ENCODE peak calls at places on chromosomes 2 and 18, in five cellular contexts. H is GM12865; Y is amygdala; J is MCF 10A; P is effector memory CD4-positive, alpha-beta T cell. A is an unnamed sample.

GRCh38 chr18:5975111-5975622 is 79.8 kb upstream of the TMEM200C start:
- DNase-seq in H (peak), Y (no peak), J (no peak), P (no peak), A (no peak)

GRCh38 chr2:209974566-209974965 is 27.9 kb upstream of the RPE start:
- DNase-seq in H (no peak), Y (no peak), J (peak), P (no peak), A (no peak)

GRCh38 chr2:58336416-58336815 is 95.3 kb upstream of the FANCL start:
- DNase-seq in H (no peak), Y (no peak), J (no peak), P (no peak), A (no peak)

GRCh38 chr2:26011990-26012856 is 21.7 kb upstream of the RAB10 start:
- DNase-seq in H (no peak), Y (no peak), J (no peak), P (no peak), A (no peak)

GRCh38 chr2:200217320-200217719 is 89.2 kb upstream of the SPATS2L start:
- DNase-seq in H (peak), Y (no peak), J (no peak), P (no peak), A (no peak)

GRCh38 chr2:53460347-53460746 is 307.3 kb upstream of the CHAC2 start:
- DNase-seq in H (no peak), Y (no peak), J (peak), P (no peak), A (no peak)

GRCh38 chr2:107263596-107264090 is 377.7 kb upstream of the ST6GAL2 start:
- DNase-seq in H (no peak), Y (no peak), J (no peak), P (no peak), A (no peak)

GRCh38 chr2:158181171-158181570 is 79.5 kb downstream of the UPP2 start:
- DNase-seq in H (no peak), Y (no peak), J (no peak), P (no peak), A (no peak)

GRCh38 chr18:11741505-11742145 is 52.6 kb downstream of the GNAL start:
- DNase-seq in H (peak), Y (no peak), J (peak), P (no peak), A (no peak)

GRCh38 chr2:177275041-177275440 is 10.5 kb upstream of the NFE2L2 start:
- DNase-seq in H (no peak), Y (no peak), J (peak), P (no peak), A (no peak)

GRCh38 chr2:179096090-179096489 is 46.2 kb upstream of the CCDC141 start:
- DNase-seq in H (peak), Y (no peak), J (peak), P (no peak), A (no peak)

GRCh38 chr18:50879302-50880107 is 587 bp downstream of the ME2 start:
- DNase-seq in H (peak), Y (peak), J (peak), P (peak), A (no peak)

GRCh38 chr18:10149768-10150556 is 236.1 kb downstream of the VAPA start:
- DNase-seq in H (no peak), Y (no peak), J (no peak), P (no peak), A (no peak)

GRCh38 chr2:203594541-203594940 is 59.4 kb upstream of the RAPH1 start:
- DNase-seq in H (no peak), Y (no peak), J (no peak), P (no peak), A (no peak)

GRCh38 chr2:98063289-98063688 is 23.7 kb upstream of the VWA3B start:
- DNase-seq in H (no peak), Y (no peak), J (no peak), P (no peak), A (no peak)

GRCh38 chr2:79832540-79833234 is 319.8 kb downstream of the CTNNA2 start:
- DNase-seq in H (no peak), Y (no peak), J (no peak), P (no peak), A (peak)

GRCh38 chr18:7870855-7871254 is 303.7 kb downstream of the PTPRM start:
- DNase-seq in H (no peak), Y (no peak), J (peak), P (no peak), A (no peak)

GRCh38 chr2:36214682-36215081 is 140.9 kb upstream of the CRIM1 start:
- DNase-seq in H (no peak), Y (no peak), J (no peak), P (no peak), A (no peak)